ENCODE peak calls at places on chromosome 12, in six cellular contexts. U is IMR-90, G is mesenchymal stem cell, J is H1, P is H9, O is neuronal stem cell. T is an unnamed sample.

GRCh38 chr12:22625671-22626251 is 790 bp downstream of the ETNK1 start:
- DNase-seq in G (peak), O (peak), U (peak), J (peak), P (peak), T (peak)

GRCh38 chr12:91037301-91037700 is 20.5 kb downstream of the KERA start:
- DNase-seq in U (peak), O (no peak), G (no peak), P (no peak), J (no peak), T (no peak)

GRCh38 chr12:66269757-66270383 is 32.4 kb upstream of the HELB start:
- DNase-seq in J (no peak), P (peak), U (peak), O (peak), G (peak), T (peak)

GRCh38 chr12:38847247-38847646 is 58.1 kb downstream of the CPNE8 start:
- DNase-seq in G (peak), U (no peak), O (no peak), J (no peak), P (no peak), T (no peak)

GRCh38 chr12:92290016-92290685 is 144.5 kb upstream of the BTG1 start:
- DNase-seq in P (no peak), G (peak), O (no peak), U (peak), J (no peak), T (no peak)

GRCh38 chr12:54588892-54589291 is 433 bp upstream of the PPP1R1A start:
- DNase-seq in P (no peak), G (no peak), J (no peak), O (no peak), U (no peak), T (no peak)

GRCh38 chr12:9787340-9787737 is 26.6 kb upstream of the CD69 start:
- DNase-seq in O (no peak), J (no peak), G (no peak), P (no peak), U (peak), T (no peak)

GRCh38 chr12:39441963-39442894 is 691 bp downstream of the KIF21A start:
- DNase-seq in P (peak), O (peak), U (no peak), J (peak), G (peak), T (peak)

GRCh38 chr12:71162832-71163711 is 5.3 kb upstream of the TSPAN8 start:
- DNase-seq in O (no peak), J (no peak), G (no peak), P (no peak), U (no peak), T (peak)

GRCh38 chr12:64104376-64104775 is 117.7 kb downstream of the KICS2 start:
- DNase-seq in G (peak), U (no peak), J (no peak), O (no peak), P (no peak), T (no peak)

GRCh38 chr12:53379389-53380103 is 430 bp upstream of the SP1 start:
- DNase-seq in P (peak), O (peak), G (peak), U (peak), J (peak), T (peak)

GRCh38 chr12:27732281-27732680 is 21.6 kb downstream of the MRPS35 start:
- DNase-seq in U (no peak), G (no peak), P (peak), O (no peak), J (no peak), T (peak)

GRCh38 chr12:4025420-4026358 is 152.5 kb upstream of the PARP11 start:
- DNase-seq in O (no peak), J (peak), P (peak), G (peak), U (no peak), T (peak)

GRCh38 chr12:1056390-1056789 is 65.4 kb downstream of the ERC1 start:
- DNase-seq in G (no peak), O (no peak), P (peak), J (peak), U (no peak), T (peak)
- H2AK5ac ChIP-seq in G (no peak), O (no peak), P (no peak), J (no peak), U (no peak), T (no peak)

GRCh38 chr12:121805800-121806555 is 2.2 kb downstream of the SETD1B start:
- DNase-seq in P (no peak), U (no peak), J (no peak), G (peak), O (no peak), T (no peak)

GRCh38 chr12:121804417-121805111 is 755 bp downstream of the SETD1B start:
- DNase-seq in G (peak), U (no peak), O (no peak), J (no peak), P (no peak), T (peak)

GRCh38 chr12:121803861-121804416 is at the start of gene SETD1B:
- DNase-seq in O (no peak), U (peak), J (no peak), G (peak), P (no peak), T (peak)

GRCh38 chr12:121806556-121807308 is 2.9 kb downstream of the SETD1B start:
- DNase-seq in J (no peak), U (no peak), P (no peak), O (no peak), G (peak), T (peak)

DNA sequence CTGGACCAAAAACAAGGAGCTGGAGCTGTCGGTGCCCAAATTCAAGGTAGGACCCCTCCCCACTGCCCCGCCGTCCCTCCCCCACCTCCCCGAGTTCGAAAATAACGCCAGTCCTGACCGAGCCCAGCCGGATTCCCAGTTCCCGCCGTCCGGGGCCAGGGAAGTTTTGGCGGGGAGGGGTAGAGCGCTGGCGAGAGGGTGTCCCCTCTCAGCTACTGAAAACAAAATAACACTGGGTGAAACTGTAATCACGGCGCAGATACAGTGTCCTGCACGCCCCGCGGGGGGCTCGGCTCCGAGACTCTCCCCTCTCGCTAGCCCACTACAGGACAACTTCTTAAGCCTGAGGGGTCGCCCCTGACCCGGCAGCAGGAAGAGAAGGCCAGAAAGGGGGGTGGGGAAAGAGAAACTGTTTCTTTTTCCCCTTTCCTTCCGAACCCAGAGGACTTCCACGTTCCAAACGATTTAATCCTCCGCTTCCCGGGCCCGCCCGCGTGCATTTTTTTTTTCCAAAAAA is 1.4 kb downstream of the SETD1B start:
- DNase-seq in P (no peak), U (no peak), J (no peak), O (no peak), G (peak), T (peak)
- H2AK5ac ChIP-seq in P (no peak), U (no peak), J (no peak), O (peak), G (no peak), T (no peak)

GRCh38 chr12:56362130-56363059 is at the start of gene APOF:
- DNase-seq in U (no peak), J (no peak), G (no peak), P (no peak), O (no peak), T (no peak)

GRCh38 chr12:56361487-56362129 is 1.0 kb downstream of the APOF start:
- DNase-seq in U (no peak), P (no peak), O (no peak), J (no peak), G (no peak), T (no peak)

GRCh38 chr12:56358836-56359532 is 923 bp downstream of the STAT2 start:
- DNase-seq in J (no peak), P (no peak), G (peak), O (no peak), U (peak), T (no peak)

GRCh38 chr12:56359851-56360767 is at the start of gene STAT2:
- DNase-seq in P (peak), U (peak), J (peak), G (peak), O (peak), T (peak)
- H2AK5ac ChIP-seq in P (no peak), U (peak), J (peak), G (peak), O (no peak), T (no peak)

GRCh38 chr12:48856379-48856778 is 4.4 kb upstream of the DDX23 start:
- DNase-seq in U (no peak), P (no peak), G (no peak), O (no peak), J (no peak), T (no peak)

GRCh38 chr12:48854488-48854887 is 2.5 kb upstream of the DDX23 start:
- DNase-seq in G (no peak), O (no peak), U (no peak), P (no peak), J (no peak), T (no peak)

GRCh38 chr12:48853228-48853688 is 1.3 kb upstream of the DDX23 start:
- DNase-seq in J (peak), U (peak), P (peak), G (peak), O (peak), T (peak)

GRCh38 chr12:48852734-48853168 is 788 bp upstream of the DDX23 start:
- DNase-seq in J (no peak), U (no peak), P (no peak), O (no peak), G (no peak), T (peak)

GRCh38 chr12:48851883-48852733 is at the start of gene DDX23:
- DNase-seq in U (peak), P (peak), G (peak), J (peak), O (peak), T (peak)
- H2AK5ac ChIP-seq in U (peak), P (no peak), G (peak), J (no peak), O (peak), T (no peak)

GRCh38 chr12:31729728-31730127 is 907 bp upstream of the AMN1 start:
- DNase-seq in J (no peak), G (no peak), U (no peak), O (no peak), P (no peak), T (no peak)

GRCh38 chr12:31726575-31726974 is 2.2 kb downstream of the AMN1 start:
- DNase-seq in J (no peak), O (no peak), U (no peak), G (peak), P (no peak), T (no peak)

GRCh38 chr12:31727197-31727596 is 1.6 kb downstream of the AMN1 start:
- DNase-seq in G (no peak), J (no peak), P (no peak), U (no peak), O (no peak), T (no peak)

GRCh38 chr12:31728289-31728916 is 418 bp downstream of the AMN1 start:
- DNase-seq in G (no peak), P (peak), J (peak), O (no peak), U (no peak), T (no peak)

GRCh38 chr12:31728917-31729640 is at the start of gene AMN1:
- DNase-seq in G (peak), P (peak), O (peak), U (peak), J (peak), T (peak)
- H2AK5ac ChIP-seq in G (peak), P (no peak), O (no peak), U (peak), J (no peak), T (no peak)

DNA sequence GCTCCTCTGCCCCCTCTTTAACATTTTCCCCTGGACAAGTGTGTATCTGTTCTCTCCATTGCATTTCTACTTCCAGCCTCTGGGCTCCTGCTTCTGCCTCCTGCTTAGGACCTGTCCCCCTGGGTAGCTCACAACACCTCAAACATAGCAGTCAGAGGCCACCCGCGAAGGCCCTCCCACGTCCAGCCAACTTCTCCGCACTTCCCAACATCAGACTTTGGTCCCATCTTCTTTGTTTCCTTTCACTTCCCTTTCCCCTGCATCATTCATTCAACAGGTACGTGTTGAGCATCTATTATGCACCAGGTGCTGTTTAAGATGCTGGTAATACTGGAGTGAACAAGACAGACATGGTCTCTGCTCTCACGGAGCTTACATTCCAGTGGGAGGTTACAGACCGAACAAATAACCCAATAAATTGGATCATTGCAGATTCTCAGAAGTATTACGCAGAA is 3.1 kb downstream of the C12orf57 start:
- DNase-seq in G (no peak), P (no peak), J (no peak), U (no peak), O (no peak), T (peak)
- H2AK5ac ChIP-seq in G (no peak), P (no peak), J (no peak), U (no peak), O (no peak), T (no peak)

GRCh38 chr12:108633534-108634224 is at the start of gene SELPLG:
- DNase-seq in U (no peak), J (no peak), G (no peak), P (peak), O (no peak), T (no peak)

GRCh38 chr12:108633081-108633533 is 587 bp downstream of the SELPLG start:
- DNase-seq in O (no peak), J (no peak), U (no peak), G (no peak), P (peak), T (no peak)

GRCh38 chr12:108629156-108629555 is 4.5 kb downstream of the SELPLG start:
- DNase-seq in P (no peak), J (no peak), O (no peak), U (no peak), G (no peak), T (no peak)

GRCh38 chr12:108629824-108630476 is 3.7 kb downstream of the SELPLG start:
- DNase-seq in O (no peak), G (peak), U (peak), J (no peak), P (no peak), T (peak)

DNA sequence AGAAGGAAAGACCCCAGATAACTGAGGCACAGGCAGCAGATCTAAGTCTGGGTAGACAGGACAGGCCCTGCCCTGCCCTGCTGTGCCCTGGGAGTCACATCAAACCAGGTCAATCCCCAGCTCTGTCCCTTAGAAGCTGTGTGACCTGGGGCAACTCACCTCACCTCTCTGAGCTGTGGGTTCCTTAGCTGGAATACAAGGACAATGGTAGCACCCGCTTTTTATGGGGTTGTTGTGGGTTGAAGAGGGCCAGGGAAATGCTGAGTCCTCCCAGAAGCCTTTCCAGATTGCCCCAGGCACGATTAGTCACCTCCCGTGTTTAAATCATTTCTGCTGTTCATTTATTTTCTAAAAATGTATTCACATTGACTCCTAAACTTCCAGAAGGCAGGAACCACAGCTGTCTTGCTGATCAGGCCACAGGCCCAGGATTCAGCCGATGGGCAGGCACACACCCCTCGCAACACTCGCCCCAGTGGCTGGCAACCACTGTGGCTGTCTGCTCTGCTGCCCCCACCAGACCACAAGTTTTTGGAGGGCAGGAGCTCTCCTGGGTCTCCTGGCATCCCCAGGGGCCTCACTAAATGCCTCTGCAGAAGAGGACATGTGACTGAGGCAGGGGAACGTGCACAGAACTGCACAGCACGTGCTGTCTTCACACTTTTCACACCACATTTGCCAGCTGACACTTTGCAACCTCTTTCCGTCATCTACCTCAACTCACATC is 3.0 kb downstream of the SELPLG start:
- DNase-seq in P (no peak), G (peak), J (no peak), O (no peak), U (peak), T (no peak)
- H2AK5ac ChIP-seq in P (no peak), G (peak), J (no peak), O (peak), U (peak), T (no peak)

T was measured in mesendoderm.